ENCODE peak calls at places on chromosomes 16 and 17, in five cellular contexts. U is CD8-positive, alpha-beta T cell; O is GM10248; A is WERI-Rb-1; V is BE2C. X is an unnamed sample.

GRCh38 chr16:85187002-85187401 is 74.7 kb upstream of the CIBAR2 start:
- DNase-seq in U (no peak), O (no peak), A (no peak), V (peak), X (no peak)

GRCh38 chr16:11151156-11151904 is 104.7 kb downstream of the SOCS1 start:
- DNase-seq in U (no peak), O (no peak), A (peak), V (peak), X (no peak)

GRCh38 chr16:22070361-22071351 is 21.7 kb upstream of the VWA3A start:
- DNase-seq in U (no peak), O (no peak), A (no peak), V (no peak), X (no peak)

GRCh38 chr17:81103379-81103778 is 61.9 kb upstream of the PVALEF start:
- DNase-seq in U (no peak), O (no peak), A (no peak), V (no peak), X (no peak)

GRCh38 chr17:43671075-43671692 is 9.5 kb upstream of the MEOX1 start:
- DNase-seq in U (no peak), O (no peak), A (no peak), V (no peak), X (no peak)

GRCh38 chr16:9703731-9704130 is 478.5 kb downstream of the GRIN2A start:
- DNase-seq in U (no peak), O (no peak), A (no peak), V (no peak), X (no peak)

GRCh38 chr17:13544755-13545154 is 57.0 kb downstream of the HS3ST3A1 start:
- DNase-seq in U (no peak), O (no peak), A (no peak), V (no peak), X (no peak)

GRCh38 chr17:40559016-40559853 is 6.0 kb downstream of the CCR7 start:
- DNase-seq in U (no peak), O (no peak), A (peak), V (no peak), X (peak)

GRCh38 chr16:64964126-64964540 is 157.7 kb downstream of the CDH11 start:
- DNase-seq in U (no peak), O (no peak), A (no peak), V (no peak), X (no peak)

GRCh38 chr17:44331249-44331760 is 6.7 kb upstream of the SLC25A39 start:
- DNase-seq in U (peak), O (peak), A (peak), V (peak), X (peak)

GRCh38 chr17:41785876-41786226 is 660 bp downstream of the JUP start:
- DNase-seq in U (no peak), O (no peak), A (peak), V (no peak), X (peak)

GRCh38 chr16:77555781-77556180 is 120.9 kb upstream of the ADAMTS18 start:
- DNase-seq in U (no peak), O (no peak), A (no peak), V (no peak), X (no peak)

GRCh38 chr16:66406534-66407368 is 20.3 kb upstream of the BEAN1 start:
- DNase-seq in U (peak), O (peak), A (peak), V (peak), X (peak)

GRCh38 chr16:77657016-77657415 is 65.3 kb upstream of the NUDT7 start:
- DNase-seq in U (no peak), O (no peak), A (no peak), V (peak), X (peak)

GRCh38 chr16:67677712-67678111 is 11.1 kb downstream of the C16orf86 start:
- DNase-seq in U (no peak), O (no peak), A (no peak), V (no peak), X (peak)

GRCh38 chr17:56497132-56497531 is 96.4 kb upstream of the NOG start:
- DNase-seq in U (no peak), O (no peak), A (no peak), V (no peak), X (no peak)

GRCh38 chr17:76480676-76481075 is 13.3 kb downstream of the AANAT start:
- DNase-seq in U (no peak), O (no peak), A (no peak), V (no peak), X (no peak)

GRCh38 chr16:72474511-72475123 is 302.7 kb upstream of the PMFBP1 start:
- DNase-seq in U (no peak), O (no peak), A (no peak), V (no peak), X (no peak)

GRCh38 chr16:79093554-79093967 is 507.0 kb downstream of the MAF start:
- DNase-seq in U (peak), O (no peak), A (no peak), V (no peak), X (no peak)

GRCh38 chr16:3575491-3575890 is 1.7 kb downstream of the NLRC3 start:
- DNase-seq in U (no peak), O (no peak), A (no peak), V (no peak), X (no peak)

GRCh38 chr17:67376509-67376891 is 581 bp upstream of the PITPNC1 start:
- DNase-seq in U (no peak), O (no peak), A (no peak), V (peak), X (no peak)

GRCh38 chr16:29025218-29025617 is 40.4 kb downstream of the LAT start:
- DNase-seq in U (no peak), O (no peak), A (no peak), V (no peak), X (no peak)

GRCh38 chr17:10217916-10218315 is 19.5 kb upstream of the GAS7 start:
- DNase-seq in U (no peak), O (no peak), A (no peak), V (no peak), X (no peak)

GRCh38 chr16:88747588-88748301 is 37.3 kb downstream of the PIEZO1 start:
- DNase-seq in U (no peak), O (peak), A (peak), V (no peak), X (peak)
- TF ChIP-seq CTCF in U (no peak), O (peak), A (peak), V (peak), X (peak)

DNA sequence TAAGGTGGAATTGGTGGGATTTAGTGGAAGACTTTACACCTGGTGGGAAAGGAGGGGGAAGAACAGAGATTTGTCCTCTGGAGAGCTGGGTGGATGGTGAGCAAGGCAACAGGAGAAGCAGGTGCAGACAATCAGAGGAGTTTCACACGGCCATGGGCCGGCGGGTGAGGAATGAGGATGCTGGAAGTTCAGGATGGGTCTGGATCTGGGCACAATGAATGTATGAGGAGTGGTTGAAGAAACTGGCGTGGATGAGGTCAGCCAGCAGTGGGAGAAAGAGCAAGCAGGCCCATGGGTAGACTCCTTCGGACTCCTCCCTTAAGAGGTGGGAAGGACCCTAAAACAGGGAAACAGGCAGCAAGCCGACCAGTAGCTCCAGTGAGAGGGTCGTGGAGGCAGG is 10.1 kb upstream of the MNT start:
- DNase-seq in U (no peak), O (no peak), A (no peak), V (no peak), X (no peak)
- TF ChIP-seq CTCF in U (no peak), O (no peak), A (no peak), V (no peak), X (no peak)

GRCh38 chr16:89701425-89702406 is at the start of gene SPATA2L:
- DNase-seq in U (peak), O (peak), A (peak), V (peak), X (peak)
- TF ChIP-seq CTCF in U (peak), O (peak), A (no peak), V (peak), X (peak)

GRCh38 chr16:15482068-15482747 is 47.8 kb downstream of the BMERB1 start:
- DNase-seq in U (no peak), O (no peak), A (peak), V (peak), X (peak)
- TF ChIP-seq CTCF in U (no peak), O (no peak), A (no peak), V (no peak), X (peak)

DNA sequence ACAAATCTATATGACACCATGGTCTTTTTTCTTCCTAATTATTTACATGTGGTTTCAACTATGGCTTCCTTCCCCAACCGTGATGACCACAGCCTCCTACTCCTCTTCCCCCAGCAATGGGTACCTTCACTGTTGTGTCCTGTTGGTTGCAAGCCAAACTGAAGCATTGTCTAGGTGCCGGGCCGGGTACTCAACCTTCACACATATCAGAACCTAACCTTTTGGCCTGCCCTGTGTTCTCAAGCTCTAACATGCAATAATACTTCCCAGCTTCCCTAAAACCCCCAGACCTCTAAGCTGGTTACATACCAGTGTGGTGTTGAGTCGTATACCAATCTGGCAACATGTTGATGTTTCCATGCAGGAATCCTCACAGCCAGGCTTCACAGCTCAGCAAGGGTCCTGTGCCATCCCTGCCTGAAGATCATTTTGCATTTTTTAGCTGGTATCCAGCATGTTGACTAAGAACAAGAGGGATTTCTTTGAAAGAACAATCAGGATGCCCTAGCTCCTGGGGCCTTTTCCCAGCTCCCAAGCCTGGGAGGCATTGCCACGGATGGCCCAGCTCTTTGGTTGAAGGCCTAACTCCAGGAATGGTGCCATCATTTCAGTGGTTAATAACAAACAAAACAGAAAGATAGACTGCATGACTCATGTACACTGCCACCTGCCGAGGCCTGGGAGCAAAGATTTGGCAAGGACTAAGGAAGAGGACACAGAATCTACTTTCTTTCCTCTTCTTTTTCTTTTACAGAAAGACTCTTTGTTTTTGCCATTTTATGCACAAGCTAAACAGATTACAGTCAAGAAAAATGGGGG is 373.7 kb upstream of the SALL1 start:
- DNase-seq in U (no peak), O (no peak), A (no peak), V (no peak), X (no peak)
- TF ChIP-seq CTCF in U (no peak), O (no peak), A (no peak), V (no peak), X (no peak)

GRCh38 chr17:63497708-63498483 is 21.0 kb downstream of the ACE start:
- DNase-seq in U (no peak), O (no peak), A (peak), V (peak), X (peak)
- TF ChIP-seq CTCF in U (no peak), O (no peak), A (peak), V (peak), X (peak)

DNA sequence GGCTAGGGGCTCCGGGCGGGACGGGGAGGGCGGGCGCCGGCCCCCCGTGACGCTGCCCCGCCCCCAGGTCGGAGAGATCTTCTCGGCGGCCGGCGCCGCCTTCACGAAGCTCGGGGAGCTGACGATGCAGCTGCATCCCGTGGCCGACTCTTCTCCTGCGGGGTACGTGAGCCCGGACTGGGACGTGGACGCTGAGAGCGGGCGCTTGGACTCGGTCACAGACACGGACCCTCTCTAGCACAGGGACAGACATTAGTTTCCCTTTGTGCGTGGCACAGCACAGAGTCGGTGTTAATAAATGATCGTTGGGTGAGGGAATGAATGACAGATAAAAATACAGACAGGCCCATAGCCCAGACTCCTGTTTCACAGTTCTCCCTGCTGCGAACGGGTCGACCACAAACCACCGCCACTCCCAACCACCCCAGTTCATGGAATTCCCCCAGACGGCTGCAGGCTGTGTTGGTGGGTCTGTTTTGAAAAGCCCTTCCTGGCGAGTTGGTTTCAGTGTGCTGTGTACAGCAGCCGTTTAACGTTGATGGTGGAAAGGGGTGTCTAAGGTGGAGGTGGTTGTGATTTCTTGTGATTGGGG is 2.7 kb downstream of the RNASEK start:
- DNase-seq in U (peak), O (peak), A (no peak), V (no peak), X (no peak)
- TF ChIP-seq CTCF in U (peak), O (no peak), A (no peak), V (no peak), X (peak)

X was measured in H9.